ENCODE peak calls at places on chromosomes 11 and 22, in ten cellular contexts. B, D, Y, U, O, P, T, J, N and C are unnamed samples.
A peak's percentile ranks its signal among the peaks of the same experiment; 100 is the strongest.

GRCh38 chr22:29811377-29811776 is 26.7 kb downstream of the ASCC2 start:
- ATAC-seq in B (no peak), D (peak; percentile 92), Y (peak; percentile 32), U (no peak), O (no peak), P (no peak), T (no peak), J (no peak), N (peak; percentile 75), C (no peak)

GRCh38 chr11:100177651-100178050 is 509.4 kb upstream of the ARHGAP42 start:
- ATAC-seq in B (no peak), D (no peak), Y (no peak), U (no peak), O (no peak), P (no peak), T (no peak), J (no peak), N (no peak), C (no peak)

GRCh38 chr11:110584150-110584549 is 128.1 kb downstream of the ARHGAP20 start:
- ATAC-seq in B (no peak), D (no peak), Y (no peak), U (no peak), O (no peak), P (no peak), T (no peak), J (no peak), N (no peak), C (no peak)

GRCh38 chr11:1842149-1843097 is 3.6 kb downstream of the TNNI2 start:
- ATAC-seq in B (no peak), D (no peak), Y (no peak), U (no peak), O (no peak), P (peak; percentile 23), T (no peak), J (peak; percentile 85), N (no peak), C (no peak)

GRCh38 chr22:50436134-50436830 is 38.6 kb downstream of the SBF1 start:
- ATAC-seq in B (peak; percentile 15), D (no peak), Y (no peak), U (no peak), O (no peak), P (no peak), T (no peak), J (no peak), N (no peak), C (no peak)

GRCh38 chr11:78265326-78265725 is 76.6 kb downstream of the USP35 start:
- ATAC-seq in B (no peak), D (no peak), Y (no peak), U (no peak), O (no peak), P (no peak), T (no peak), J (no peak), N (no peak), C (no peak)

GRCh38 chr11:61134801-61135257 is 26.4 kb downstream of the VPS37C start:
- ATAC-seq in B (no peak), D (no peak), Y (no peak), U (no peak), O (no peak), P (peak; percentile 96), T (no peak), J (peak; percentile 33), N (no peak), C (no peak)

GRCh38 chr11:95245038-95245437 is 14.0 kb upstream of the SESN3 start:
- ATAC-seq in B (no peak), D (peak; percentile 50), Y (peak; percentile 64), U (no peak), O (no peak), P (no peak), T (no peak), J (no peak), N (no peak), C (no peak)

GRCh38 chr11:3939651-3940190 is 84.3 kb downstream of the STIM1 start:
- ATAC-seq in B (peak; percentile 40), D (peak; percentile 22), Y (no peak), U (no peak), O (no peak), P (no peak), T (peak; percentile 56), J (peak; percentile 46), N (no peak), C (peak; percentile 68)

GRCh38 chr11:120192831-120193625 is 17.8 kb upstream of the OAF start:
- ATAC-seq in B (no peak), D (no peak), Y (no peak), U (no peak), O (peak; percentile 16), P (no peak), T (no peak), J (no peak), N (no peak), C (no peak)

GRCh38 chr11:76291576-76292526 is 85.5 kb upstream of the WNT11 start:
- ATAC-seq in B (no peak), D (no peak), Y (peak; percentile 37), U (no peak), O (peak; percentile 53), P (no peak), T (no peak), J (no peak), N (no peak), C (no peak)

GRCh38 chr11:66026017-66026529 is at the start of gene CATSPER1:
- ATAC-seq in B (no peak), D (no peak), Y (no peak), U (no peak), O (no peak), P (no peak), T (no peak), J (no peak), N (no peak), C (no peak)

GRCh38 chr11:43933608-43934358 is 8.7 kb upstream of the C11orf96 start:
- ATAC-seq in B (peak; percentile 66), D (peak; percentile 29), Y (no peak), U (no peak), O (no peak), P (peak; percentile 76), T (peak; percentile 67), J (peak; percentile 44), N (peak; percentile 1), C (peak; percentile 11)

GRCh38 chr11:365831-366230 is 3.5 kb upstream of the B4GALNT4 start:
- ATAC-seq in B (no peak), D (no peak), Y (no peak), U (no peak), O (no peak), P (no peak), T (no peak), J (no peak), N (no peak), C (no peak)
- H3K4me3 ChIP-seq in B (no peak overlapping the region), D (no peak overlapping the region), Y (no peak overlapping the region), U (no peak overlapping the region), O (no peak overlapping the region), P (no peak overlapping the region), T (no peak overlapping the region), J (no peak overlapping the region), N (no peak overlapping the region), C (no peak overlapping the region)

DNA sequence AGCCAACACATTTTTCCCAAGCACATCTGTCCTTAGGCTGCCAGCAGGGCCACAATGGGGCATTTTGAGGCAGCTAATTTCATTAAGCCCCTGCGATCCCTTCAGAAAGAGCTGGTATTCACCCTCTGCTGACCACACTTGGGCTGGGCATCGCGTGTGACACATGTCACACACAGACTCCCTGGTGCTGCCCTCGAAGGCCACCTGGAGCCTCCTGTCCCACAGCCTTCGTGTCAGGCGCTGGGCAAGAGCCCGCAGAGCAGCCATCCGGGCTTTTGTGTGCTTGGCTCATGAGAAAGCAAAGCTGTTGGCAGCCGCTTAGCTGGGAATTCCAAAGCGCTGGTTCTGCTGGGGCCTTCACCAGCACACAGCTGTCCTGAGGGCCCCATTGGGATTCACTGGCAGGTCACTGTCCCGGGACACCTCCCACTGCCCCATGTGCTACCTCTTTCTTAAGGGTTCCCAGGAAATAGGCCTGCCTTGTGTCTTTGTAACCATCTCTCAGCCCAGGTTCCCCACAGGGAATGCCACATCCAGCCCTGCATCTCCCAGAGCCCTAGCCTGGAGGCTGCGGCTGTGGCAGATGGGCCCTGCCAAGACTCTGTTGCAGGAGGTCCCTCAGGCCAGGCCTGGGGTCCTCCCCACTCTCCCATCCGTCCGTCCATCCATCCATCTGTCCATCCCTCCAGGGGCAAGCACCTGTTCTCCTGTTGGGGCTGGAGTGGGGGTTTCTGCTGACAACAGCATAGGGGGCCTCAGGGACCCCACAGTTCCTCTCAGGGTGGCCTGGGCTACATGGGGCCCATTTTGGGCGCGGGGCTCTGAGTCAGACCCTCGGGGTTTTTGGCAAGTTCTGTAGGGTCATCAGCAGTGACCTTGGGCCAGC is 4.9 kb downstream of the CLDN5 start:
- ATAC-seq in B (no peak), D (no peak), Y (no peak), U (no peak), O (no peak), P (no peak), T (no peak), J (no peak), N (no peak), C (no peak)
- H3K4me3 ChIP-seq in B (no peak overlapping the region), D (no peak overlapping the region), Y (no peak overlapping the region), U (no peak overlapping the region), O (no peak overlapping the region), P (peak overlapping the region; percentile 18), T (no peak overlapping the region), J (no peak overlapping the region), N (peak overlapping the region; percentile 65), C (no peak overlapping the region)

DNA sequence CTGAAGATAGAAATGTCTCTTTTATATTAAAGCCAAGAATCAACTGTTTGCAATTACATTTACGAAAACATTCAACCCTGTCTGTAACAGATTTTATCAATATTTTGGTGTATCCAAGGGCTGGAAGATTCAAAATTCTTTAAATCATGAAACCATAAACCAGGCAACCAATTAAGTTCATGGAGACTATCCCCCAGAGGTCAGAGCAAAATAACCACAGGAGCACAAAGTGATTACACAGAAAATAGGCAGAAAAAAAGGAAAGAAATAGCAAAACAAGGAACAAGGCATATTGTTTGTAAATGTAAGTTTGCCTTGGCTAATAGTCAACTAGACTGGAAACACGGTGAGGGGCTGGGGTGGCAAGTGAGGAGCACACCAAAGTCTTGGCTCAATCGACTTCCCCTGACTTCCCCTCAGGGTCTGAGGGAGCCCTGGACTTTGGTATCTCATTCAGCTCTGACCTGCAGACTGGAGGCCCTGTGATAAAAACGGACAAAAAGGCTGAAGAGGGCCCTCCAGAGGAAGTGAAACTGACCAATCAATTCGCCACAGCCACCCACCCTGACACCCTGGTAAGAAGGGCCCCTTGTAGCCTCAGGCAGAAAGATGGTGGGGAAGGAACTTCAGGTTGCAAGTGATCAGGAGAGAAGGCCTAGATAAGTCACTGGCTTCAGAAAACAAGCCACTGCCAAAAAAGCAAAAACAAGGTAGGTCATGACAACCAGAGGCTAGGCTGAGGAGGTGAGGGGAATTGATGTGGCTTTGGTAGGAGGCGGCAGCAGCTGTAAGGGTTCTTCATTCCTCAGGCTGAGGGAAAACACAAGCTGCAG is 1.9 kb downstream of the SIK3 start:
- ATAC-seq in B (no peak), D (no peak), Y (no peak), U (peak; percentile 10), O (peak; percentile 73), P (no peak), T (no peak), J (no peak), N (no peak), C (no peak)
- H3K4me3 ChIP-seq in B (no peak overlapping the region), D (peak overlapping the region; percentile 85), Y (peak overlapping the region; percentile 95), U (peak overlapping the region; percentile 88), O (peak overlapping the region; percentile 91), P (peak overlapping the region; percentile 89), T (peak overlapping the region; percentile 19), J (peak overlapping the region; percentile 87), N (peak overlapping the region; percentile 83), C (peak overlapping the region; percentile 96)

GRCh38 chr22:36467946-36468345 is 13.5 kb downstream of the TXN2 start:
- ATAC-seq in B (no peak), D (peak; percentile 17), Y (no peak), U (no peak), O (peak; percentile 58), P (peak; percentile 23), T (peak; percentile 70), J (peak; percentile 7), N (no peak), C (no peak)
- H3K4me3 ChIP-seq in B (no peak overlapping the region), D (no peak overlapping the region), Y (no peak overlapping the region), U (no peak overlapping the region), O (no peak overlapping the region), P (no peak overlapping the region), T (no peak overlapping the region), J (no peak overlapping the region), N (no peak overlapping the region), C (no peak overlapping the region)